ENCODE peak calls at places on chromosomes 13 and 19, in nine cellular contexts. T is H1, Z is tibial artery, F is fibroblast of lung, Y is psoas muscle, E is kidney epithelial cell, Q is GM06990, L is SK-N-SH, W is ascending aorta. K is an unnamed sample.
A peak's percentile ranks its signal among the peaks of the same experiment; 100 is the strongest.

GRCh38 chr13:43688230-43688907 is 98.4 kb downstream of the ENOX1 start:
- DNase-seq in Q (no peak), E (no peak), L (no peak), Z (no peak), Y (no peak), F (no peak), W (no peak), T (no peak), K (peak; percentile 42)

GRCh38 chr13:97743946-97744345 is 209.5 kb upstream of the IPO5 start:
- DNase-seq in Y (no peak), L (no peak), Q (no peak), Z (no peak), W (no peak), E (no peak), F (no peak), T (no peak), K (no peak)

GRCh38 chr13:74975122-74975521 is 506.8 kb downstream of the TBC1D4 start:
- DNase-seq in Z (no peak), W (no peak), Y (no peak), L (no peak), T (no peak), F (no peak), E (no peak), Q (no peak), K (no peak)

GRCh38 chr19:51739466-51740213 is 12.0 kb downstream of the FPR1 start:
- DNase-seq in Z (no peak), L (no peak), F (peak; percentile 39), Y (no peak), T (no peak), E (no peak), Q (no peak), W (no peak), K (no peak)

GRCh38 chr13:82569581-82569980 is 1312.7 kb downstream of the SLITRK1 start:
- DNase-seq in L (no peak), Y (no peak), E (no peak), Q (no peak), Z (no peak), T (no peak), W (no peak), F (peak; percentile 14), K (no peak)

GRCh38 chr19:18172331-18173053 is 1.1 kb upstream of the IFI30 start:
- DNase-seq in L (peak; percentile 20), F (no peak), Q (no peak), T (no peak), Z (no peak), E (no peak), W (no peak), Y (no peak), K (no peak)

GRCh38 chr19:42135836-42136235 is 3.6 kb upstream of the POU2F2 start:
- DNase-seq in L (no peak), E (no peak), Q (no peak), Z (no peak), Y (no peak), F (no peak), W (no peak), T (no peak), K (no peak)

GRCh38 chr19:11165486-11166030 is 10.0 kb upstream of the SPC24 start:
- DNase-seq in W (peak; percentile 76), T (no peak), F (no peak), Y (no peak), Z (no peak), Q (no peak), E (no peak), L (no peak), K (no peak)

GRCh38 chr13:75841905-75842304 is 205.8 kb downstream of the LMO7 start:
- DNase-seq in L (no peak), W (no peak), Y (no peak), F (no peak), T (no peak), Z (no peak), Q (no peak), E (no peak), K (no peak)

GRCh38 chr19:31943778-31944177 is 401.6 kb upstream of the ZNF507 start:
- DNase-seq in W (no peak), Q (no peak), Y (no peak), T (no peak), Z (no peak), F (no peak), E (no peak), L (no peak), K (no peak)

DNA sequence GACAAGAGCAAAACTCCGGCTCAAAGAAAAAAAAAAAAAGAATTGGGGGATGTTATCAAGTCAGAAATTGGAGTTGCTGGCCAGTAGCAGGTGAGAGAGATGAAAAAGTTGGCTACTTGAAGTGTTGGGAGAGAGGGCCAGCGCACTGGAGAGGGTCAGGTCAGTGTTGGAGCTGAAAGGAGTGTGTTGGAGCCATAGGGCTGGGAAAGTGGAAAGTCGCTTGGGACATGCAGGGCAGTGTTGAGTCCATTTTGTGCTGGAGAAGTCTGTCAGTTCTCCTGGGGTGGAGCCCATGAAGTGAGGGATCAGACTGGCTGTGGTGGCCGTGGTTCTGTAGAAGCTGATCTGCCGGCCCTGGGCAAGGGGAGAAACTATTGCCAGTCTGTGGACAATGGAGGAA is 1.7 kb downstream of the PPP1R37 start:
- DNase-seq in Y (no peak), Z (no peak), L (no peak), E (no peak), Q (no peak), W (no peak), F (no peak), T (no peak), K (no peak)
- H3K4me3 ChIP-seq in Y (peak overlapping the region; percentile 100), Z (no peak overlapping the region), L (no peak overlapping the region), E (no peak overlapping the region), Q (peak overlapping the region; percentile 66), W (no peak overlapping the region), F (peak overlapping the region; percentile 17), T (no peak overlapping the region), K (peak overlapping the region; percentile 95)

GRCh38 chr19:43152217-43152616 is 34.1 kb downstream of the PSG5 start:
- DNase-seq in Z (no peak), L (no peak), Y (no peak), W (no peak), T (no peak), E (no peak), Q (no peak), F (peak; percentile 19), K (no peak)
- H3K36me3 ChIP-seq in Z (no peaks in the 10 kb centered on the region), L (no peaks in the 10 kb centered on the region), Y (no peaks in the 10 kb centered on the region), W (no peaks in the 10 kb centered on the region), T (no peaks in the 10 kb centered on the region), E (no peaks in the 10 kb centered on the region), Q (no peaks in the 10 kb centered on the region), F (no peaks in the 10 kb centered on the region), K (no peaks in the 10 kb centered on the region)

DNA sequence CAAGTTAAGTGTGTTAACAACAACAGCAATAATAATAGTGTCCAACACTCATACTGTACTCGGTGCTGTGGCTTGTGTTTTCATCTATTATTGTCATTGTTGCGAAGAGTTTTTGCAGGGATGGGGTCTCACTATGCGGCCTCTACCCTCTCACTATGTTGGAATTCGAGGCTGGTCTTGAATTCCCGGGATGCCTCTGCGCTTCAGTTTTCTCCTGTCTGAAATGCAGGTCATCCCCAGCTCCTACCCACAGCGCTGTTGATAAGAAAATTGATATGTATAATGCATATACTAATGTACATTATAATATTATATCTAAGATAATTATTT is 4.9 kb upstream of the SBK3 start:
- DNase-seq in T (no peak), Y (no peak), E (no peak), Q (no peak), L (no peak), W (no peak), F (peak; percentile 65), Z (no peak), K (no peak)
- H3K4me3 ChIP-seq in T (peak overlapping the region; percentile 32), Y (peak overlapping the region; percentile 56), E (no peak overlapping the region), Q (no peak overlapping the region), L (no peak overlapping the region), W (no peak overlapping the region), F (no peak overlapping the region), Z (no peak overlapping the region), K (peak overlapping the region; percentile 61)

GRCh38 chr19:52948025-52948770 is 14.5 kb downstream of the ZNF816 start:
- DNase-seq in E (no peak), Z (no peak), Y (no peak), T (no peak), F (no peak), Q (no peak), L (no peak), W (no peak), K (no peak)

GRCh38 chr19:52945652-52946321 is 16.9 kb downstream of the ZNF816 start:
- DNase-seq in W (no peak), Q (no peak), E (no peak), Z (no peak), F (no peak), L (no peak), Y (no peak), T (peak; percentile 66), K (no peak)

GRCh38 chr19:52943884-52944643 is 18.6 kb downstream of the ZNF816 start:
- DNase-seq in T (no peak), Q (no peak), E (no peak), Y (no peak), Z (no peak), W (no peak), F (no peak), L (no peak), K (no peak)

GRCh38 chr19:52949422-52949821 is 13.3 kb downstream of the ZNF816 start:
- DNase-seq in F (no peak), W (no peak), Y (no peak), Z (no peak), E (no peak), Q (no peak), T (no peak), L (no peak), K (no peak)

DNA sequence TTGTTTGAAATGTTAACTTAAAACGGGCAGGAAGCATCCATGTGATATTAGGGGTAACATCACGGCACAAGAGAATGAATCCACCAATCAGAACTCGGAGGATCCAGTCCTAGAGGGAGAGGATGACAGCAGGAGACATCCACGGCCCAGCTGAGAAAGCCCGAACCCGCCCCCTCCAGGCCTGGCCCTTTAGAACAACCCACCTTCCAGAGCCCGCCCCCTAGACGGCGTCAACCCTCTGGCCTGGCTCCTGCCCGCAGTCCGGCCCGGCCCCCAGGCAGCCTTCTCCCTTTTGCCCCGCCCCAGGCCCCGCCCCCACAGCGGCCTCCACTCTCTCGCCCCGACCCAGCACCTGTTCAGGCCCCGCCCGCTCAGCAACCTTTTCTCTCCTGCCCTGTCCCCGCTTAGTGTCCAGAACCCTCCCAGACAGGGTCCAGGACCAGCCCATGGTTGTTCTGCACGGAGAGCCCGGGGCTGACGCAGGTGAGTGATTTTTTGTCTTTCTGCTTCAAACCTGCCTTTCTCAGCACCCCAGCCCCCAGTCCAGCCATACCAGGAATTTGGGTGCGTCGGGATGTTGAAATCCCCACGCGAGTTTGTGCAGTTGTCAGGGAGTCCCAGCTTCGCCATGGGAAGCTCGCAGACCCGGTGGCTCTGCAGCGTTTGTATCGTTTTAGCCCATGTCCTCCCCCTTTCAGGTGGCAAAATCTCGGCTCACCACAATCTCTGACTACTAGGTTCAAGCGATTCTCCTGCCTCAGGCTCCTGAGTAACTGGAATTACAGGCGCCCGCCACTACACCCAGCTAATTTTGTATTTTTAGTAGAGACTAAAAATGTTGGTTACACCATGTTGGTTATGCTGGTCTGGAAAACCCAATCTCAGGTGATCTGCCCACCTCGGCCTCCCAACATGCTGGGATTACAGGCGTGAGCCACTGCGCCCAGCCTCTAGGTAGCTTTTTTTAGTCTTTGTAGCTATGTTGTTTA is 16.1 kb downstream of the ZNF816 start:
- DNase-seq in E (no peak), L (peak; percentile 54), F (peak; percentile 25), T (peak; percentile 96), Z (no peak), W (no peak), Q (no peak), Y (no peak), K (peak; percentile 24)
- H3K36me3 ChIP-seq in E (no peaks in the 10 kb centered on the region), L (peaks cover 36% of the 10 kb centered on the region), F (no peaks in the 10 kb centered on the region), T (peaks cover 31% of the 10 kb centered on the region), Z (peaks cover 29% of the 10 kb centered on the region), W (peaks cover 23% of the 10 kb centered on the region), Q (peaks cover 4% of the 10 kb centered on the region), Y (peaks cover 15% of the 10 kb centered on the region), K (peaks cover 6% of the 10 kb centered on the region)